ENCODE peak calls at places on chromosomes 12 and 14, in six cellular contexts. One of them, this sample, is unnamed.

GRCh38 chr14:23366163-23366921 is 1.4 kb upstream of the EFS start:
- DNase-seq in NCI-H1092 treated with DMSO at 0.1 percent for 48 hours: peak
- DNase-seq in retina: peak
- DNase-seq in CD8-positive, alpha-beta memory T cell: no peak
- DNase-seq in GM04504: no peak
- DNase-seq in H4: no peak
- DNase-seq in this sample: peak

GRCh38 chr14:81384900-81385299 is 15.2 kb downstream of the STON2 start:
- DNase-seq in NCI-H1092 treated with DMSO at 0.1 percent for 48 hours: peak
- DNase-seq in retina: peak
- DNase-seq in CD8-positive, alpha-beta memory T cell: no peak
- DNase-seq in GM04504: no peak
- DNase-seq in H4: peak
- DNase-seq in this sample: peak

GRCh38 chr12:57727758-57728395 is 10.7 kb downstream of the AGAP2 start:
- DNase-seq in NCI-H1092 treated with DMSO at 0.1 percent for 48 hours: no peak
- DNase-seq in retina: peak
- DNase-seq in CD8-positive, alpha-beta memory T cell: no peak
- DNase-seq in GM04504: no peak
- DNase-seq in H4: no peak
- DNase-seq in this sample: no peak

GRCh38 chr12:125683748-125684381 is 618.6 kb downstream of the AACS start:
- DNase-seq in NCI-H1092 treated with DMSO at 0.1 percent for 48 hours: peak
- DNase-seq in retina: peak
- DNase-seq in CD8-positive, alpha-beta memory T cell: no peak
- DNase-seq in GM04504: no peak
- DNase-seq in H4: no peak
- DNase-seq in this sample: peak

GRCh38 chr14:64522591-64523355 is 17.8 kb upstream of the HSPA2 start:
- DNase-seq in NCI-H1092 treated with DMSO at 0.1 percent for 48 hours: no peak
- DNase-seq in retina: no peak
- DNase-seq in CD8-positive, alpha-beta memory T cell: no peak
- DNase-seq in GM04504: no peak
- DNase-seq in H4: no peak
- DNase-seq in this sample: no peak

GRCh38 chr12:56720696-56721615 is 4.1 kb downstream of the NACA start:
- DNase-seq in NCI-H1092 treated with DMSO at 0.1 percent for 48 hours: no peak
- DNase-seq in retina: no peak
- DNase-seq in CD8-positive, alpha-beta memory T cell: no peak
- DNase-seq in GM04504: no peak
- DNase-seq in H4: no peak
- DNase-seq in this sample: no peak

GRCh38 chr12:65495233-65495632 is 216.8 kb downstream of the MSRB3 start:
- DNase-seq in NCI-H1092 treated with DMSO at 0.1 percent for 48 hours: no peak
- DNase-seq in retina: no peak
- DNase-seq in CD8-positive, alpha-beta memory T cell: no peak
- DNase-seq in GM04504: peak
- DNase-seq in H4: peak
- DNase-seq in this sample: no peak

GRCh38 chr14:24690492-24690891 is 56.5 kb upstream of the GZMB start:
- DNase-seq in NCI-H1092 treated with DMSO at 0.1 percent for 48 hours: no peak
- DNase-seq in retina: no peak
- DNase-seq in CD8-positive, alpha-beta memory T cell: no peak
- DNase-seq in GM04504: no peak
- DNase-seq in H4: no peak
- DNase-seq in this sample: no peak

GRCh38 chr14:76917158-76917596 is 91.0 kb downstream of the LRRC74A start:
- DNase-seq in NCI-H1092 treated with DMSO at 0.1 percent for 48 hours: peak
- DNase-seq in retina: peak
- DNase-seq in CD8-positive, alpha-beta memory T cell: no peak
- DNase-seq in GM04504: no peak
- DNase-seq in H4: peak
- DNase-seq in this sample: peak